ENCODE peak calls at places on chromosomes 3 and 15, in six cellular contexts. M is A673, S is tibial artery, X is cardiac muscle cell, J is BE2C, U is HCT116. I is an unnamed sample.

GRCh38 chr3:188581365-188581764 is 427.4 kb downstream of the LPP start:
- DNase-seq in J (no peak), U (no peak), X (no peak), M (no peak), S (no peak), I (no peak)

GRCh38 chr3:100360757-100361496 is 26.4 kb downstream of the NIT2 start:
- DNase-seq in U (no peak), M (no peak), X (no peak), S (no peak), J (no peak), I (no peak)

GRCh38 chr3:135017494-135017893 is 222.4 kb downstream of the EPHB1 start:
- DNase-seq in S (no peak), J (no peak), X (no peak), M (no peak), U (no peak), I (no peak)

GRCh38 chr3:29202368-29202767 is 78.5 kb upstream of the RBMS3 start:
- DNase-seq in X (no peak), S (no peak), J (no peak), M (peak; percentile 48), U (no peak), I (no peak)

GRCh38 chr3:59559721-59560514 is 510.1 kb upstream of the CFAP20DC start:
- DNase-seq in U (peak; percentile 23), S (no peak), X (no peak), J (no peak), M (peak; percentile 10), I (no peak)

GRCh38 chr3:126130081-126130855 is 46.3 kb upstream of the SLC41A3 start:
- DNase-seq in U (no peak), M (no peak), X (no peak), J (no peak), S (peak; percentile 18), I (peak; percentile 15)

GRCh38 chr3:158775001-158775400 is 26.9 kb upstream of the MFSD1 start:
- DNase-seq in X (no peak), M (no peak), J (no peak), U (no peak), S (no peak), I (no peak)

GRCh38 chr3:130783629-130784028 is 37.0 kb upstream of the PIK3R4 start:
- DNase-seq in U (no peak), J (no peak), S (no peak), X (no peak), M (peak; percentile 53), I (no peak)

GRCh38 chr3:56725175-56725574 is 42.1 kb upstream of the TASOR start:
- DNase-seq in M (no peak), X (no peak), S (no peak), J (no peak), U (no peak), I (no peak)

GRCh38 chr3:184174278-184174645 is 393 bp upstream of the AP2M1 start:
- DNase-seq in S (no peak), M (no peak), J (no peak), U (no peak), X (no peak), I (no peak)

GRCh38 chr3:127844326-127844942 is 22.1 kb upstream of the MGLL start:
- DNase-seq in U (no peak), X (no peak), J (no peak), M (no peak), S (no peak), I (no peak)

GRCh38 chr3:48018841-48019240 is 2.6 kb upstream of the MAP4 start:
- DNase-seq in J (no peak), M (no peak), X (no peak), U (no peak), S (no peak), I (no peak)

GRCh38 chr15:26113296-26113695 is 250.2 kb upstream of the ATP10A start:
- DNase-seq in S (no peak), M (no peak), U (no peak), X (no peak), J (no peak), I (peak; percentile 59)

GRCh38 chr15:40999190-40999589 is 45.9 kb downstream of the CHAC1 start:
- DNase-seq in U (no peak), X (no peak), J (no peak), S (no peak), M (no peak), I (no peak)

GRCh38 chr15:71752604-71753289 is 57.6 kb upstream of the NR2E3 start:
- DNase-seq in S (no peak), X (peak; percentile 58), U (peak; percentile 65), M (peak; percentile 82), J (peak; percentile 47), I (peak; percentile 76)

GRCh38 chr3:50212971-50213370 is 7.9 kb downstream of the SLC38A3 start:
- DNase-seq in J (no peak), M (no peak), U (no peak), X (no peak), S (no peak), I (no peak)

GRCh38 chr15:69893863-69894262 is 203.9 kb downstream of the TLE3 start:
- DNase-seq in M (peak; percentile 48), S (peak; percentile 53), X (no peak), U (no peak), J (peak; percentile 87), I (peak; percentile 59)

GRCh38 chr3:127342735-127343134 is 54.9 kb upstream of the PRR20G start:
- DNase-seq in U (no peak), X (no peak), M (no peak), J (no peak), S (no peak), I (peak; percentile 70)

GRCh38 chr3:16884084-16884747 is 539 bp upstream of the PLCL2 start:
- DNase-seq in M (peak; percentile 53), S (peak; percentile 40), X (peak; percentile 65), J (peak; percentile 54), U (no peak), I (peak; percentile 98)

GRCh38 chr15:70723927-70724326 is 39.4 kb downstream of the UACA start:
- DNase-seq in S (no peak), J (no peak), U (no peak), X (no peak), M (no peak), I (no peak)

GRCh38 chr3:73508330-73508954 is 116.3 kb downstream of the PDZRN3 start:
- DNase-seq in U (peak; percentile 27), S (peak; percentile 54), X (peak; percentile 87), J (peak; percentile 64), M (peak; percentile 65), I (peak; percentile 33)

GRCh38 chr15:97961067-97961954 is 808 bp downstream of the ARRDC4 start:
- DNase-seq in U (peak; percentile 1), X (peak; percentile 22), J (peak; percentile 30), S (peak; percentile 37), M (no peak), I (peak; percentile 74)

GRCh38 chr15:97959738-97960363 is 652 bp upstream of the ARRDC4 start:
- DNase-seq in U (peak; percentile 15), X (no peak), S (no peak), M (no peak), J (no peak), I (no peak)

GRCh38 chr15:97960364-97961066 is at the start of gene ARRDC4:
- DNase-seq in X (peak; percentile 100), J (peak; percentile 100), M (peak; percentile 99), U (peak; percentile 99), S (peak; percentile 100), I (peak; percentile 91)

GRCh38 chr15:97963779-97964178 is 3.3 kb downstream of the ARRDC4 start:
- DNase-seq in X (no peak), M (no peak), S (no peak), J (no peak), U (no peak), I (no peak)

DNA sequence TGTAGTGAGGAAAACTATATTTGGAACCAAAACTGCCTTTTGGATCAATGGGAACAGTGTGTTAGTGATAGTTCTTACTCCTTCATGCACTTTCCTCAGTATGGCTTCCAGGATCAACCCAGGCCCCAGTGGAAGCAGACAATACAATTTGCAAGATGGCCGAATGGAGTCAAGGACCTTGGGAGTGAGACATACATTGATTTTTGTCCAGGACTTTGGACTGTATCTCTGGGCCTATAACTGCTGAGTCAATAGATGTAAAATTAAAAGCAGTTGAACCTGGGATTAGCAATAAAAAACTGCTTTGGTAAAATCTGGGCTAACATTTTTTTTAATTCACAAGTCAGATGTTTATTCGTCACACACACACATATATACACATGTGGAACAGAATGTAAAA is 1.8 kb downstream of the ARRDC4 start:
- DNase-seq in U (no peak), M (no peak), S (no peak), J (no peak), X (no peak), I (no peak)
- H3K4me3 ChIP-seq in U (peak overlapping the region; percentile 71), M (peak overlapping the region; percentile 86), S (no peak overlapping the region), J (peak overlapping the region; percentile 77), X (peak overlapping the region; percentile 96), I (no peak overlapping the region)

GRCh38 chr15:62737551-62737950 is 305.0 kb upstream of the TPM1 start:
- DNase-seq in J (no peak), X (no peak), S (no peak), M (no peak), U (no peak), I (no peak)

GRCh38 chr15:62740141-62741004 is 302.2 kb upstream of the TPM1 start:
- DNase-seq in X (no peak), M (no peak), J (no peak), U (no peak), S (no peak), I (no peak)

GRCh38 chr15:62739082-62739481 is 303.5 kb upstream of the TPM1 start:
- DNase-seq in M (no peak), U (peak; percentile 68), S (no peak), J (no peak), X (no peak), I (no peak)

GRCh38 chr15:62741106-62741505 is 301.4 kb upstream of the TPM1 start:
- DNase-seq in M (no peak), U (no peak), J (no peak), X (no peak), S (no peak), I (no peak)

GRCh38 chr15:62739507-62739906 is 303.0 kb upstream of the TPM1 start:
- DNase-seq in X (no peak), S (no peak), J (no peak), U (no peak), M (no peak), I (no peak)
- H3K36me3 ChIP-seq in X (no peaks in the 10 kb centered on the region), S (peaks cover 28% of the 10 kb centered on the region), J (peaks cover 3% of the 10 kb centered on the region), U (no peaks in the 10 kb centered on the region), M (no peaks in the 10 kb centered on the region), I (no peaks in the 10 kb centered on the region)

DNA sequence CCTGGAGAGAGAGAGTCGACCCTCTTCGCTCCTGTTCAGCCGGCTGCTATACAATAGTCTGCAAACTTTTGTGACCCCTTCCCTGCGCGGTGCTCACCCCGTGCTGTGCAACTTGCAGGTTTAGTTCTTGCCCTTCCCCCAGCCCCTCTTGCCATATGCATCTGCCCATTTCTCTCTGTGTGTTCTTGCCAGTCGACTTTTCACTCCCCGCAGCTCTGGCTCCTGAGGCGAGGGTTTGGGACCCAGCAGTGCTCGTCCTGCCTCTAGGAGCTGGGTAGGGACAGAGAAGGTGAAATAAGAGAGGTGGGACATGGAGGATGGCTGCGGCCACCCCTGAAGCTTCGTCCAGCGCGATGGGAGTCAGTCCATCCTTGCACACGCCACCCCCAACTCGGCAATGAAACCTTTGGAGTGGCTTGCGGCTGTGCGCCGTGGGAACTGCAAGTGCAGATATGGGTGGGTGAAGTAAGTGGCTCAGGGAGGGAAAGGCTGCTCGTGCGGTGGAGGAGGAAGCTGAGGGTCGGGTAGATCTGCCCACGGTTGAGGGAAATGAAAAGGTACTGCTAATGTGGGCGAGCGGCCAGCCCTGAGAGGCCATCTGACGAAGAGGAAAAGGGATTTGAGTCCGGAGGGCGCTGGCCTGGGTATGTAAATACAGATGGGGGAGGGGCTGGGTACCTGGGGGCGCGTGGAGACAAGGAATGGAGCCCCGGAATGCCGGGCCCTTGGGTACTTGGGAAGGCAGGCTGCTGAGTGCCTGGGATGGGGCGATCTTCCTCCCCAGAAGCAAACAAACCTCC is 1.0 kb downstream of the LRRC3B start:
- DNase-seq in M (no peak), U (no peak), J (no peak), S (no peak), X (peak; percentile 6), I (peak; percentile 67)
- H3K27me3 ChIP-seq in M (peaks cover 42% of the 10 kb centered on the region), U (no peaks in the 10 kb centered on the region), J (no peaks in the 10 kb centered on the region), S (no peaks in the 10 kb centered on the region), X (peaks cover 85% of the 10 kb centered on the region), I (peaks cover 62% of the 10 kb centered on the region)

GRCh38 chr3:81742581-81742980 is 18.9 kb downstream of the GBE1 start:
- DNase-seq in J (no peak), X (no peak), M (no peak), U (no peak), S (no peak), I (no peak)
- H3K4me3 ChIP-seq in J (peak overlapping the region; percentile 7), X (no peak overlapping the region), M (no peak overlapping the region), U (no peak overlapping the region), S (no peak overlapping the region), I (no peak overlapping the region)